ENCODE peak calls at places on chromosomes 4 and X, in ten cellular contexts. U is endothelial cell of umbilical vein, E is stomach, G is PC-3, B is GM23338, J is mucosa of descending colon, Q is brain microvascular endothelial cell, Y is HCT116, M is lower lobe of right lung, A is lower leg skin. Z is an unnamed sample.

GRCh38 chr4:85522277-85522676 is 47.3 kb downstream of the ARHGAP24 start:
- DNase-seq in A (no peak), J (no peak), M (no peak), Y (no peak), U (no peak), G (no peak), E (no peak), B (no peak), Q (no peak), Z (no peak)

GRCh38 chr4:144461906-144462305 is 184.1 kb upstream of the HHIP start:
- DNase-seq in E (no peak), B (peak), G (no peak), J (no peak), U (no peak), Q (no peak), Y (no peak), M (no peak), A (no peak), Z (no peak)

GRCh38 chr4:176539785-176540175 is 220.0 kb downstream of the SPCS3 start:
- DNase-seq in E (no peak), U (no peak), J (no peak), M (no peak), G (peak), B (no peak), Y (no peak), Q (no peak), A (no peak), Z (no peak)

GRCh38 chrX:3252744-3253143 is 93.7 kb downstream of the MXRA5 start:
- DNase-seq in G (no peak), A (no peak), J (no peak), Y (no peak), U (no peak), M (no peak), B (no peak), E (no peak), Q (no peak), Z (no peak)

GRCh38 chr4:145709843-145710242 is 29.9 kb downstream of the C4orf51 start:
- DNase-seq in B (no peak), G (peak), A (no peak), Q (peak), J (no peak), M (no peak), Y (no peak), U (no peak), E (no peak), Z (peak)

GRCh38 chr4:65510976-65511375 is 159.3 kb downstream of the EPHA5 start:
- DNase-seq in Q (peak), Y (no peak), M (no peak), B (no peak), G (peak), J (no peak), E (no peak), U (no peak), A (no peak), Z (peak)

GRCh38 chr4:123616970-123617392 is 220.4 kb downstream of the SPRY1 start:
- DNase-seq in A (peak), M (peak), U (peak), J (no peak), G (peak), Q (peak), B (peak), Y (no peak), E (peak), Z (no peak)

GRCh38 chr4:90449626-90450025 is 322.4 kb downstream of the CCSER1 start:
- DNase-seq in B (no peak), G (no peak), E (no peak), M (no peak), Y (no peak), J (no peak), A (no peak), Q (no peak), U (no peak), Z (no peak)

GRCh38 chr4:68447201-68447600 is at the start of gene TMPRSS11E:
- DNase-seq in Q (no peak), B (no peak), U (no peak), A (no peak), Y (peak), G (peak), J (no peak), E (no peak), M (no peak), Z (no peak)

GRCh38 chr4:185792384-185793146 is 19.4 kb downstream of the SORBS2 start:
- DNase-seq in A (no peak), M (no peak), G (peak), U (peak), Q (peak), E (no peak), B (no peak), J (no peak), Y (no peak), Z (peak)

GRCh38 chr4:54085284-54085683 is 14.7 kb upstream of the GSX2 start:
- DNase-seq in E (no peak), J (no peak), Q (peak), A (peak), Y (no peak), B (no peak), U (peak), M (no peak), G (peak), Z (peak)

GRCh38 chr4:56723201-56723605 is 42.1 kb upstream of the HOPX start:
- DNase-seq in Y (no peak), G (peak), J (no peak), E (no peak), B (no peak), U (no peak), Q (no peak), M (no peak), A (no peak), Z (no peak)

GRCh38 chr4:138540056-138540800 is 298.1 kb upstream of the SLC7A11 start:
- DNase-seq in A (no peak), J (no peak), Q (no peak), E (no peak), Y (no peak), M (no peak), U (no peak), G (peak), B (no peak), Z (peak)

GRCh38 chr4:76641351-76641750 is 206.3 kb downstream of the SHROOM3 start:
- DNase-seq in G (no peak), E (peak), Y (no peak), Q (no peak), J (no peak), B (no peak), A (no peak), M (no peak), U (no peak), Z (no peak)

GRCh38 chr4:146472404-146472803 is 49.3 kb downstream of the SLC10A7 start:
- DNase-seq in Q (no peak), A (no peak), E (no peak), G (no peak), M (no peak), Y (no peak), U (no peak), B (peak), J (no peak), Z (no peak)

GRCh38 chr4:165894159-165894558 is 21.1 kb downstream of the TLL1 start:
- DNase-seq in M (no peak), B (no peak), Y (no peak), G (no peak), U (no peak), A (no peak), Q (no peak), J (no peak), E (no peak), Z (no peak)

GRCh38 chr4:140094701-140095420 is 59.1 kb downstream of the MAML3 start:
- DNase-seq in Q (no peak), Y (no peak), G (peak), A (peak), J (peak), M (peak), E (peak), B (peak), U (peak), Z (no peak)

GRCh38 chr4:6727943-6728250 is 11.9 kb downstream of the BLOC1S4 start:
- DNase-seq in U (no peak), Y (no peak), M (no peak), A (no peak), J (no peak), G (no peak), E (no peak), B (no peak), Q (no peak), Z (no peak)

DNA sequence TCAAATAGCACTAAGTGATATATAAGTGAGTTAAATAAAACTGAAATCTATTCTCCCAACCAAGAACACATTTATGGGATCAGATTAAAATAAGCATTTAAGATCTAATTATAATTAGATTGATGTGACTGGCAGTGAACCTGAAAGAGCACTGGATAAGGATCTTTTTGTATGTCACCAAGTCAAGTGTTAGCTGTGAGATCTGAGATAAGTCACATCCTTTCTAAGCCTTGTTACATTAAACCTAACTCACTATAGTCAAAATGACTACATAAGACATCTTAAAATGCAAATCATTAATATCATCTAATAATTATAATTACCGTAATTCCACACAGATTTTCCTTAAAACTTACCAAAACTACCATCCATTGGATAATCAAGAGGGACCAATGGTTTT is 1.6 kb downstream of the CCNA2 start:
- DNase-seq in Q (no peak), B (no peak), E (no peak), A (no peak), Y (no peak), M (no peak), U (no peak), G (no peak), J (no peak), Z (no peak)
- H3K4me3 ChIP-seq in Q (peak), B (peak), E (no peak), A (no peak), Y (peak), M (no peak), U (peak), G (peak), J (no peak), Z (peak)

GRCh38 chr4:73945140-73945539 is 36.7 kb downstream of the PF4 start:
- DNase-seq in G (no peak), B (peak), Y (no peak), U (no peak), Q (no peak), J (no peak), M (no peak), A (no peak), E (no peak), Z (no peak)

GRCh38 chr4:73947239-73947985 is 34.4 kb downstream of the PF4 start:
- DNase-seq in U (no peak), Q (no peak), J (no peak), G (peak), M (no peak), E (no peak), Y (no peak), A (no peak), B (no peak), Z (no peak)

GRCh38 chr4:73945674-73946449 is 36.0 kb downstream of the PF4 start:
- DNase-seq in A (no peak), E (no peak), G (no peak), B (no peak), U (no peak), J (no peak), Y (no peak), M (no peak), Q (no peak), Z (no peak)

GRCh38 chr4:73943555-73943954 is 38.3 kb downstream of the PF4 start:
- DNase-seq in Y (no peak), J (no peak), B (peak), U (no peak), Q (no peak), M (no peak), A (no peak), E (no peak), G (no peak), Z (no peak)

DNA sequence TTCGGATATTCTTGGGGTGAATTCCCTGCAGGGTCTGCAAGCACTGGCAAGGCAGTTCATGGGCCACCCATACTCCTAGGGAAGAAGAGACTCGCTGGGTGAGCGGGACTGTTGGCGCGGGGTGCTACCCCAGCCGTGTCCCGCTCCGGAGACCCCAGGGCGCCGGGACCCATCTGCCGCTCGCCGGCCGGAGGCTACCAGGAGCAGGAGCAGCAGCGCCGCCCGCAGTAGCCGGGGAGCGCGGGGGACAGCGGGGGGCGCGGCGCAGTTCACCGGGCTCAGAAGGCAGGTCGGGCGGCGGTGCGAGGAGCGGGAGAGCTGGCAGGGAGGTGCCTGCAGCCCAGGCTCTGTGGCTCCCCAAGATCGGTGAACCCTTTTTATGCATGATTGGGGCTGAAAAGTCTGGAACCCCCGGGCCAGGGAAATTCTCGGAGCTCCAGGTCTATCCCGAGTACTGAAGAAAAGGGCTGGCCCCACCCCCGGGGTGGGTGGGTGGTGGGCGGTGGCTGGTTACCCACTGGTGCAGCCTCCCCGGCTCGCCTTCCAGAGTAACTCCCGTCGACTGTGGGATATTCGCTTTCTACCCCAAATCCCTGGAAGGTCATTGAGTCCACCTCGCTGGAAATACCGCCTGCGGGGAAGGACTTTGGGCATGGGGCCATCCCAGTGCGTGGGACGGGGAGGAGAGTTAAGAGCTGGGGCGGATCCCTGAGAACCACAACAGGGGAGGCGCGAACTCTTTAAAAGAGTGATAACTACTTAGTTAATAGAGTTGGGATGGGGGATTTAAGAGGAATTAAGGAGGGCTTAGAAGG is 37.6 kb downstream of the PF4 start:
- DNase-seq in Y (no peak), J (peak), M (peak), B (peak), E (peak), G (no peak), U (peak), A (no peak), Q (no peak), Z (no peak)
- TF ChIP-seq CTCF in Y (no peak), J (no peak), M (no peak), B (peak), E (no peak), G (no peak), U (peak), A (no peak), Q (no peak), Z (no peak)

GRCh38 chr4:2823671-2824328 is 19.8 kb upstream of the ADD1 start:
- DNase-seq in U (no peak), Y (no peak), G (no peak), J (peak), A (no peak), Q (no peak), E (no peak), B (no peak), M (peak), Z (no peak)
- H3K4me3 ChIP-seq in U (no peak), Y (no peak), G (no peak), J (no peak), A (no peak), Q (no peak), E (no peak), B (no peak), M (no peak), Z (no peak)

DNA sequence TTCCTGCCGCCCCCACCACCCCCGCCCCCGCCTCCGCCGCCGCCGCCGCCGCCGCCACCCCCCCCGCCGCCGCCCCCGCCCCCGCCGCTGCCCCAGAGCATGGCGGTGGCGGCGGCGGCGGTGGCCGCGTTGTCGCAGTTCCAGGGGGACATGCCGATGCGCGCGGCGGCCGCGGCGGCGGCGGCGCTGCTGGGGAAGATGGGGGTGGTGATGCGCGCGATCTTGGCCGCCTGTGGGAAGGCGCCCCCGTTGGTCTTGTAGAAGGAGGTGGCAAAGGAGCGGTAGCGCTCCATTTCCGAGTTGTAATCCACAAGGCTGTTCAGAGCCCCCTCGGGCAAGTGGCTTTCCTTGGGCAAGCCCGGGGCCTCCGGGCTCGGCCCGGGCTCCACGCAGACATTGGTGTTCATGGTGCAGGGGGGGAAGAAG is 3.3 kb downstream of the CXXC4 start:
- DNase-seq in M (peak), J (peak), Y (no peak), A (no peak), B (peak), E (peak), U (no peak), Q (no peak), G (no peak), Z (no peak)
- TF ChIP-seq CTCF in M (no peak), J (no peak), Y (no peak), A (no peak), B (no peak), E (no peak), U (no peak), Q (no peak), G (no peak), Z (no peak)

GRCh38 chr4:58940167-58940566 is 1830.0 kb upstream of the IGFBP7 start:
- DNase-seq in B (no peak), Q (no peak), U (no peak), J (no peak), M (no peak), Y (no peak), G (no peak), A (no peak), E (no peak), Z (no peak)
- H3K4me3 ChIP-seq in B (no peak), Q (no peak), U (no peak), J (no peak), M (no peak), Y (no peak), G (peak), A (no peak), E (no peak), Z (no peak)

GRCh38 chr4:40325406-40326019 is 9.6 kb upstream of the CHRNA9 start:
- DNase-seq in U (peak), J (no peak), E (no peak), A (no peak), M (no peak), Q (peak), G (peak), Y (peak), B (peak), Z (no peak)
- TF ChIP-seq CTCF in U (peak), J (peak), E (no peak), A (no peak), M (peak), Q (peak), G (peak), Y (peak), B (peak), Z (peak)

GRCh38 chr4:182137343-182137742 is 105.9 kb upstream of the TENM3 start:
- DNase-seq in B (no peak), Y (no peak), G (no peak), E (no peak), A (no peak), J (no peak), Q (peak), U (no peak), M (no peak), Z (no peak)

GRCh38 chr4:182141046-182141445 is 102.2 kb upstream of the TENM3 start:
- DNase-seq in U (no peak), A (no peak), M (no peak), Y (no peak), Q (no peak), J (no peak), E (no peak), G (no peak), B (peak), Z (no peak)

GRCh38 chr4:182140547-182140946 is 102.7 kb upstream of the TENM3 start:
- DNase-seq in Y (no peak), M (no peak), J (no peak), G (no peak), A (no peak), U (no peak), B (peak), Q (no peak), E (no peak), Z (no peak)

GRCh38 chr4:182141623-182142022 is 101.6 kb upstream of the TENM3 start:
- DNase-seq in A (no peak), Q (no peak), J (no peak), G (no peak), Y (no peak), U (no peak), M (no peak), E (no peak), B (no peak), Z (no peak)

DNA sequence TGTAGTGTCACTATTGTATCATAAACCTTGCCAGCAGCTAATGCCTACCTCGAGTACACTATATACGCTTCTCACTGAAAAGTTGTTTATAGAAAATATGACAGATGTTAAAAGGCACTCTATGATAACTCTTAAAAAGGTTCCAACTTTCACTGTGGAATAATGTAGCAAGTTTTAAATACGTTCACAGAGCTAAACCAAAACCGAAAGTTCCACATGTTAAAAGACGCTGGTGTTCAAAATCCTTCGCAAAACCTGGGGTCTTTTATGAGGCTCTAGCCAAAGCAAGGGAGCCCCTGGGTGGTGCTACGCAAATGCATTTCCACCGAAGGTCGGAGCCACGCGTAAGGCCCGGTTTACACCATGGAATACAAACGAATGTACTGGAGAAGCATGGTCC is 103.7 kb upstream of the TENM3 start:
- DNase-seq in E (no peak), Y (no peak), Q (no peak), M (no peak), G (no peak), J (no peak), A (no peak), U (no peak), B (no peak), Z (no peak)
- H3K4me3 ChIP-seq in E (no peak), Y (no peak), Q (peak), M (peak), G (no peak), J (no peak), A (no peak), U (no peak), B (no peak), Z (peak)

GRCh38 chr4:10344824-10345223 is 112.4 kb downstream of the ZNF518B start:
- DNase-seq in Y (no peak), J (no peak), A (no peak), Q (no peak), G (no peak), U (no peak), E (no peak), B (no peak), M (no peak), Z (no peak)

GRCh38 chr4:10347281-10347795 is 109.9 kb downstream of the ZNF518B start:
- DNase-seq in A (no peak), B (no peak), Q (no peak), J (no peak), G (no peak), U (no peak), Y (no peak), E (no peak), M (no peak), Z (no peak)

GRCh38 chr4:10343656-10344055 is 113.6 kb downstream of the ZNF518B start:
- DNase-seq in B (no peak), A (no peak), Y (no peak), E (no peak), Q (no peak), M (no peak), J (no peak), U (no peak), G (no peak), Z (no peak)

GRCh38 chr4:10346023-10346422 is 111.2 kb downstream of the ZNF518B start:
- DNase-seq in Y (no peak), E (no peak), U (no peak), B (no peak), J (no peak), Q (no peak), G (peak), A (no peak), M (no peak), Z (no peak)

GRCh38 chr4:10345381-10345784 is 111.8 kb downstream of the ZNF518B start:
- DNase-seq in U (no peak), A (no peak), B (no peak), J (no peak), Y (no peak), G (no peak), E (no peak), M (no peak), Q (no peak), Z (no peak)
- TF ChIP-seq CTCF in U (no peak), A (no peak), B (no peak), J (no peak), Y (no peak), G (no peak), E (no peak), M (no peak), Q (no peak), Z (no peak)

GRCh38 chrX:153877571-153878261 is 8.3 kb downstream of the L1CAM start:
- DNase-seq in B (no peak), M (no peak), J (no peak), Q (no peak), E (no peak), G (no peak), Y (no peak), U (no peak), A (no peak), Z (no peak)

GRCh38 chrX:153879741-153880439 is 6.1 kb downstream of the L1CAM start:
- DNase-seq in G (no peak), U (no peak), E (no peak), Q (no peak), J (no peak), B (no peak), M (no peak), Y (no peak), A (no peak), Z (no peak)

GRCh38 chrX:153880440-153880815 is 5.5 kb downstream of the L1CAM start:
- DNase-seq in U (no peak), Q (no peak), E (no peak), A (no peak), Y (no peak), M (no peak), J (no peak), B (no peak), G (no peak), Z (no peak)

GRCh38 chrX:153878285-153878779 is 7.6 kb downstream of the L1CAM start:
- DNase-seq in B (no peak), Y (no peak), M (no peak), E (no peak), G (no peak), J (no peak), A (no peak), U (no peak), Q (no peak), Z (no peak)

GRCh38 chrX:153878969-153879653 is 6.9 kb downstream of the L1CAM start:
- DNase-seq in Q (no peak), B (peak), G (no peak), Y (no peak), M (no peak), E (no peak), J (no peak), A (no peak), U (no peak), Z (no peak)
- H3K4me3 ChIP-seq in Q (no peak), B (peak), G (no peak), Y (no peak), M (no peak), E (no peak), J (no peak), A (no peak), U (no peak), Z (no peak)

Z was measured in AG04449.